ENCODE peak calls at places on chromosome 12, in five cellular contexts. G is cardiac muscle cell, P is endodermal cell, M is colonic mucosa, K is MM.1S. N is an unnamed sample.

GRCh38 chr12:76587428-76588178 is 28.0 kb upstream of the OSBPL8 start:
- DNase-seq in M (no peak), G (peak), P (no peak), K (no peak), N (no peak)

GRCh38 chr12:3202734-3203446 is 125.7 kb downstream of the TSPAN9 start:
- DNase-seq in M (peak), G (peak), P (peak), K (peak), N (no peak)

GRCh38 chr12:69540606-69541386 is 44.5 kb upstream of the CCT2 start:
- DNase-seq in K (no peak), P (no peak), G (peak), M (no peak), N (no peak)

GRCh38 chr12:51349026-51349425 is 2.5 kb upstream of the CELA1 start:
- DNase-seq in P (no peak), K (no peak), M (no peak), G (peak), N (no peak)

GRCh38 chr12:85092814-85093370 is 56.7 kb downstream of the LRRIQ1 start:
- DNase-seq in P (no peak), G (no peak), K (no peak), M (no peak), N (no peak)

GRCh38 chr12:46523863-46524770 is 151.5 kb upstream of the SLC38A2 start:
- DNase-seq in G (peak), K (peak), P (no peak), M (no peak), N (peak)

GRCh38 chr12:10501031-10501430 is 4.7 kb upstream of the EIF2S3B start:
- DNase-seq in M (no peak), K (no peak), P (no peak), G (peak), N (peak)

GRCh38 chr12:131511803-131512564 is 198.9 kb upstream of the SFSWAP start:
- DNase-seq in G (no peak), K (no peak), P (peak), M (no peak), N (no peak)

GRCh38 chr12:73950506-73950905 is 587.1 kb upstream of the ATXN7L3B start:
- DNase-seq in K (no peak), M (no peak), G (no peak), P (no peak), N (no peak)

GRCh38 chr12:116265361-116266128 is 11.9 kb downstream of the MED13L start:
- DNase-seq in K (no peak), M (no peak), G (no peak), P (no peak), N (no peak)

GRCh38 chr12:77644915-77645605 is 185.6 kb upstream of the NAV3 start:
- DNase-seq in P (peak), G (no peak), M (no peak), K (no peak), N (no peak)

GRCh38 chr12:126064028-126064427 is 998.8 kb downstream of the AACS start:
- DNase-seq in G (no peak), K (no peak), P (peak), M (no peak), N (no peak)

GRCh38 chr12:92503977-92504966 is 198.5 kb upstream of the PLEKHG7 start:
- DNase-seq in M (peak), P (no peak), K (no peak), G (no peak), N (no peak)

GRCh38 chr12:62737201-62737600 is 197.7 kb downstream of the PPM1H start:
- DNase-seq in G (no peak), P (no peak), M (no peak), K (no peak), N (no peak)

GRCh38 chr12:42135264-42135814 is 9.3 kb downstream of the GXYLT1 start:
- DNase-seq in M (no peak), K (no peak), G (peak), P (no peak), N (no peak)

GRCh38 chr12:28710882-28711281 is 438.2 kb upstream of the FAR2 start:
- DNase-seq in M (no peak), K (no peak), P (no peak), G (peak), N (peak)

GRCh38 chr12:93567174-93567573 is 5.3 kb upstream of the SOCS2 start:
- DNase-seq in M (no peak), P (no peak), G (peak), K (no peak), N (no peak)

GRCh38 chr12:108793756-108794441 is 62.6 kb upstream of the CORO1C start:
- DNase-seq in M (no peak), P (peak), K (no peak), G (peak), N (no peak)

GRCh38 chr12:7501031-7501585 is 2.5 kb downstream of the CD163 start:
- DNase-seq in K (no peak), G (no peak), M (no peak), P (no peak), N (no peak)

GRCh38 chr12:80815351-80815750 is 98.6 kb downstream of the MYF5 start:
- DNase-seq in K (no peak), G (no peak), M (no peak), P (no peak), N (no peak)

GRCh38 chr12:54439521-54440255 is 20.6 kb upstream of the ITGA5 start:
- DNase-seq in K (peak), G (peak), P (peak), M (no peak), N (peak)

GRCh38 chr12:1374296-1374695 is 220.1 kb downstream of the FBXL14 start:
- DNase-seq in G (no peak), K (no peak), P (no peak), M (no peak), N (no peak)

GRCh38 chr12:44307506-44308168 is 471.8 kb downstream of the TMEM117 start:
- DNase-seq in G (peak), K (peak), P (no peak), M (no peak), N (no peak)

GRCh38 chr12:44314007-44314500 is 478.2 kb downstream of the TMEM117 start:
- DNase-seq in G (no peak), K (no peak), P (no peak), M (no peak), N (no peak)

GRCh38 chr12:44317651-44318126 is 481.8 kb downstream of the TMEM117 start:
- DNase-seq in M (no peak), K (peak), G (peak), P (peak), N (peak)

DNA sequence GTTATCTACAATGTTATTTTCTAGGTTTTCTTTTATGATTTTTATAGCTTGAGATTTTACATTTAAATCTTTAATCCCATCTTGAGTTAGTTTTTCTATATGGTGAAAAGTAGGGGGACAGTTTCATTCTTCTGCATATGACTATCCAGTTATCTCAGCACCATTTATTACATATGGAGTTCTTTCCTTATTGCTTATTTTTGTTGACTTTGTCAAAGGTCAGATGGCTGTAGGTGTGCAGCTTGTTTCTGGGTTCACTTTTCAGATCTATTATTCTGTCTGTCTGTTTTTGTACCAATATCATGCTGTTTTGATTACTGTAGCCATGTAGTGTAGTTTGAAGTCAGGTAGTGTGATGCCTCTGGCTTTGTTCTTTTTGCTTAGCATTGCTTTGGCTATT is 477.3 kb downstream of the TMEM117 start:
- DNase-seq in K (no peak), M (no peak), P (no peak), G (no peak), N (no peak)
- TF ChIP-seq CTCF in K (no peak), M (no peak), P (no peak), G (no peak), N (no peak)

GRCh38 chr12:50050410-50051280 is 6.8 kb upstream of the ASIC1 start:
- DNase-seq in G (peak), P (peak), M (peak), K (no peak), N (no peak)
- H3K4me3 ChIP-seq in G (no peak), P (peak), M (no peak), K (no peak), N (peak)

DNA sequence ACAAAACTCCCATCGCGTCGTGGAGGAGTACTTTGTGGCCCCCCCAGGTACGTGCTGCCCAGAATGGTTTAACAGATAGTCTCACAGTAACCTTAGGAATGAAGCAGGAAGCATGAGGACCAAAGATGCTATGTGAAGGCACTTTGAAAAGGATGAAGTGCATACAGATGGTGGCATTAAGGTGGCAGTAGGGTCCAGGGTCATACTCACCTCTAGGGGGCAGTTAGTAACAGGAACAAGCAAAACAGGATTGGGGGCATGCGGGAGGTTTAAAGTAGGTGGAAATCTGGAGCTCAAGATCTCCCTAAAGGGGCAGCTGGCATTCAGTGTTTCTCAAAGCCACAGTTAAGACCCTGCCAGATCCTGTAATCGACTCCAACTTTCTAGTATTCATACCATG is 10.9 kb downstream of the GATC start:
- DNase-seq in P (peak), M (no peak), K (no peak), G (no peak), N (no peak)
- TF ChIP-seq CTCF in P (peak), M (no peak), K (no peak), G (peak), N (peak)

GRCh38 chr12:32399045-32399372 is 349 bp upstream of the FGD4 start:
- DNase-seq in P (no peak), G (no peak), K (no peak), M (no peak), N (no peak)
- H3K4me3 ChIP-seq in P (peak), G (peak), K (peak), M (peak), N (peak)

GRCh38 chr12:26630546-26631027 is 202.4 kb downstream of the ITPR2 start:
- DNase-seq in K (no peak), G (peak), M (no peak), P (no peak), N (peak)
- TF ChIP-seq CTCF in K (no peak), G (no peak), M (no peak), P (no peak), N (peak)

GRCh38 chr12:53006810-53007742 is 820 bp downstream of the EIF4B start:
- DNase-seq in G (peak), K (peak), M (peak), P (peak), N (no peak)

GRCh38 chr12:53004178-53004577 is 2.1 kb upstream of the EIF4B start:
- DNase-seq in P (peak), M (no peak), G (peak), K (no peak), N (no peak)

GRCh38 chr12:53005215-53005985 is 856 bp upstream of the EIF4B start:
- DNase-seq in P (peak), K (no peak), G (peak), M (no peak), N (no peak)

GRCh38 chr12:53005986-53006809 is at the start of gene EIF4B:
- DNase-seq in M (peak), P (peak), K (peak), G (peak), N (peak)

DNA sequence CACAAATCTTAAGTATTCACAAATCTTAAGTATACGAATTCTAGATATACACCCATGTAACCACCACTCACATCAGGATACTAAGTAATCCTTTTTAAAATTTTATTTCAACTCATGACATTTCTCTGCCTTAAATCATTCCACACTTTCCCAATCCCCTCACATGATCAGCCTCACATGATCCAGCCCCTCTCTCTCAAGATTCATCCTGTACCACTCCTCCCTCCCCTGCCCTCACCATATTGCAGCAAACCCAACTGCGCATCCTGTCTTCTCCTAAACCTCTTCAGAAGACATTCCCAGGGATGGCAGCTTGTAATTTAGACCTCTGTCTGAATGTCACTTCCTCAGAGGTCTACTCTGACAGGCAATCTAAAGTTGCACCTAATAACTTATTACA is 1.7 kb upstream of the EIF4B start:
- DNase-seq in G (peak), M (no peak), P (peak), K (no peak), N (no peak)
- H3K4me3 ChIP-seq in G (no peak), M (no peak), P (peak), K (no peak), N (no peak)

DNA sequence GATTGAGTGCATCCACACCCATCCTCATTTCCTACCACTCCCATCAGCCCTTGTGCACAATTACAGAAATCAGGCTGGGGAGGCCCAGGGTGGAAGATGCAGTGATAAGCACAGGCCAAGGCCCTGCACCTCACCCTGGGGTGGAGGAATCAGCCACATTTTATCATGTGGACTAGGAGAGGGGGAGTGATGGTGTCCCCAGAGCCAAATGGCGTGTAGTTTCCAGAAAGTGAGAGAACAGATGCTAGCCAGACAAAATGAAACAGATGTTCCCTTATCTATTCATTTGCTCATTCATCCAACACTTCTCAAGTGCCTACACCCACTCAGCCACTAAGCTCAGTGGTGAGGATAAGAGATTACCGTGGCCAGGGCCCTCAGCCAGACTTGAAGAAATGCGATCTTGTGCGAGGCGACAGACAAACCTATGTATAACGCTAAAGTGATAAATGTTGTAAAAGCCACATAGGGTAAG is 93.6 kb downstream of the STAB2 start:
- DNase-seq in P (no peak), M (peak), G (peak), K (no peak), N (no peak)
- TF ChIP-seq CTCF in P (no peak), M (no peak), G (no peak), K (no peak), N (no peak)